ENCODE peak calls at places on chromosomes 11 and 22, in four cellular contexts. P is nucleus accumbens, J is hippocampal formation, C is GM23338. U is an unnamed sample.

GRCh38 chr11:26219506-26220117 is 112.3 kb upstream of the ANO3 start:
- DNase-seq in P (no peak), J (no peak), C (no peak), U (no peak)

GRCh38 chr11:69295995-69296889 is 2.3 kb downstream of the MYEOV start:
- DNase-seq in P (no peak), J (no peak), C (no peak), U (no peak)

GRCh38 chr11:111410951-111411350 is 31.9 kb upstream of the POU2AF1 start:
- DNase-seq in P (no peak), J (no peak), C (no peak), U (no peak)

GRCh38 chr11:130653838-130654601 is 205.6 kb downstream of the ADAMTS15 start:
- DNase-seq in P (no peak), J (no peak), C (peak), U (no peak)

GRCh38 chr11:63710476-63711217 is 29.3 kb downstream of the RTN3 start:
- DNase-seq in P (no peak), J (no peak), C (no peak), U (peak)

GRCh38 chr11:66843776-66844495 is 695 bp downstream of the RCE1 start:
- DNase-seq in P (no peak), J (no peak), C (no peak), U (no peak)

GRCh38 chr11:73121692-73122091 is 20.4 kb downstream of the FCHSD2 start:
- DNase-seq in P (no peak), J (no peak), C (no peak), U (no peak)

GRCh38 chr11:17751558-17751957 is 17.0 kb downstream of the KCNC1 start:
- DNase-seq in P (no peak), J (no peak), C (no peak), U (no peak)

GRCh38 chr11:70661763-70662501 is 263.6 kb downstream of the CTTN start:
- DNase-seq in P (peak), J (peak), C (peak), U (no peak)

GRCh38 chr11:131776211-131776610 is 405.8 kb downstream of the NTM start:
- DNase-seq in P (no peak), J (no peak), C (no peak), U (no peak)

GRCh38 chr22:19941365-19942070 is at the start of the genes COMT and TXNRD2:
- DNase-seq in P (peak), J (peak), C (peak), U (no peak)

GRCh38 chr11:85685131-85685819 is 720 bp downstream of the CCDC89 start:
- DNase-seq in P (peak), J (no peak), C (no peak), U (no peak)

GRCh38 chr11:62850911-62851806 is 11.8 kb upstream of the WDR74 start:
- DNase-seq in P (no peak), J (no peak), C (peak), U (no peak)

GRCh38 chr11:10429526-10429925 is 25.5 kb upstream of the AMPD3 start:
- DNase-seq in P (no peak), J (no peak), C (no peak), U (no peak)

GRCh38 chr11:17734418-17734911 is at the start of gene KCNC1:
- DNase-seq in P (peak), J (no peak), C (peak), U (no peak)

GRCh38 chr11:130710022-130710421 is 206.3 kb downstream of the SNX19 start:
- DNase-seq in P (no peak), J (no peak), C (no peak), U (no peak)

GRCh38 chr11:116300252-116300651 is 472.5 kb downstream of the BUD13 start:
- DNase-seq in P (no peak), J (no peak), C (no peak), U (no peak)

GRCh38 chr11:35907648-35908431 is 36.0 kb upstream of the LDLRAD3 start:
- DNase-seq in P (no peak), J (no peak), C (no peak), U (no peak)

GRCh38 chr11:67606150-67606476 is 623 bp upstream of the NDUFV1 start:
- DNase-seq in P (no peak), J (no peak), C (no peak), U (no peak)

GRCh38 chr22:41650821-41651220 is 29.7 kb downstream of the XRCC6 start:
- DNase-seq in P (no peak), J (no peak), C (no peak), U (no peak)

GRCh38 chr11:113831314-113831713 is 44.1 kb downstream of the USP28 start:
- DNase-seq in P (no peak), J (no peak), C (no peak), U (no peak)

U was measured in BJ.